ENCODE peak calls at places on chromosomes 4 and X, in four cellular contexts. D is right atrium auricular region, A is GM23248, G is ovary. O is an unnamed sample. For H3K4me1, the result is how much of the 10 kb centered on the place peaks cover.

GRCh38 chr4:71004281-71004851 is 10.9 kb downstream of the DCK start:
- DNase-seq in D (no peak), A (no peak), G (no peak), O (no peak)

GRCh38 chrX:131812847-131813825 is 210.0 kb upstream of the STK26 start:
- DNase-seq in A (peak), G (peak), D (peak), O (peak)

GRCh38 chr4:146446555-146446954 is 75.2 kb downstream of the SLC10A7 start:
- DNase-seq in G (no peak), A (no peak), D (no peak), O (no peak)

GRCh38 chr4:123741906-123742305 is 345.3 kb downstream of the SPRY1 start:
- DNase-seq in D (no peak), G (no peak), A (no peak), O (no peak)

GRCh38 chr4:152784490-152785195 is 4.9 kb downstream of the ARFIP1 start:
- DNase-seq in G (no peak), D (no peak), A (peak), O (no peak)

GRCh38 chrX:20263474-20263873 is 3.2 kb downstream of the RPS6KA3 start:
- DNase-seq in A (peak), D (no peak), G (no peak), O (no peak)

GRCh38 chr4:169795585-169795984 is 37.8 kb upstream of the HPF1 start:
- DNase-seq in D (no peak), A (peak), G (no peak), O (no peak)

GRCh38 chrX:65647801-65648200 is 19.7 kb upstream of the MSN start:
- DNase-seq in G (no peak), D (no peak), A (no peak), O (no peak)

GRCh38 chrX:147550217-147550616 is 361.5 kb upstream of the FMR1 start:
- DNase-seq in G (peak), D (no peak), A (peak), O (peak)

GRCh38 chrX:40175416-40176255 is 77.9 kb upstream of the BCOR start:
- DNase-seq in D (peak), G (peak), A (peak), O (peak)

GRCh38 chr4:140533951-140534480 is 10.0 kb downstream of the ELMOD2 start:
- DNase-seq in D (no peak), A (peak), G (no peak), O (no peak)

GRCh38 chrX:110108381-110108796 is 105.5 kb downstream of the TMEM164 start:
- DNase-seq in D (no peak), A (no peak), G (no peak), O (peak)

GRCh38 chr4:95640337-95640736 is 91.6 kb upstream of the UNC5C start:
- DNase-seq in A (no peak), D (no peak), G (no peak), O (no peak)

GRCh38 chr4:83905952-83906351 is 370.0 kb downstream of the GPAT3 start:
- DNase-seq in A (no peak), G (no peak), D (no peak), O (no peak)

GRCh38 chrX:26442340-26442739 is 226.4 kb downstream of the MAGEB5 start:
- DNase-seq in D (no peak), A (peak), G (no peak), O (no peak)

GRCh38 chr4:48180234-48180633 is 46.2 kb upstream of the TXK start:
- DNase-seq in A (no peak), D (no peak), G (no peak), O (no peak)

GRCh38 chr4:24805036-24805435 is 9.7 kb downstream of the SOD3 start:
- DNase-seq in G (no peak), D (peak), A (no peak), O (no peak)

GRCh38 chr4:183797445-183798248 is 107.5 kb upstream of the STOX2 start:
- DNase-seq in A (peak), G (peak), D (no peak), O (no peak)

GRCh38 chr4:187075514-187075913 is 351.9 kb upstream of the FAT1 start:
- DNase-seq in G (no peak), D (no peak), A (peak), O (no peak)

GRCh38 chr4:69078852-69079251 is 17.4 kb upstream of the UGT2B7 start:
- DNase-seq in A (no peak), G (no peak), D (no peak), O (no peak)

GRCh38 chr4:85019411-85019810 is 52.9 kb upstream of the WDFY3 start:
- DNase-seq in A (no peak), G (no peak), D (no peak), O (no peak)

GRCh38 chr4:15405069-15405468 is 22.8 kb upstream of the C1QTNF7 start:
- DNase-seq in A (no peak), G (no peak), D (no peak), O (no peak)

GRCh38 chr4:65241257-65241997 is 428.9 kb downstream of the EPHA5 start:
- DNase-seq in G (no peak), D (no peak), A (no peak), O (no peak)

GRCh38 chr4:109574931-109575804 is 15.1 kb downstream of the MCUB start:
- DNase-seq in D (no peak), A (no peak), G (no peak), O (no peak)

GRCh38 chr4:152929888-152930287 is 6.2 kb upstream of the FHDC1 start:
- DNase-seq in A (no peak), D (no peak), G (no peak), O (no peak)

GRCh38 chrX:103730147-103730546 is 19.4 kb downstream of the TMEM31 start:
- DNase-seq in A (peak), G (no peak), D (no peak), O (no peak)

GRCh38 chrX:55582447-55582846 is 40.8 kb upstream of the FOXR2 start:
- DNase-seq in A (no peak), D (no peak), G (no peak), O (no peak)

GRCh38 chr4:154944996-154945395 is 163.9 kb downstream of the RBM46 start:
- DNase-seq in A (no peak), G (no peak), D (no peak), O (no peak)

GRCh38 chr4:35151816-35152572 is 1092.3 kb downstream of the ARAP2 start:
- DNase-seq in D (no peak), A (no peak), G (no peak), O (no peak)

GRCh38 chrX:23228454-23228853 is 106.2 kb upstream of the PTCHD1 start:
- DNase-seq in G (no peak), A (no peak), D (no peak), O (no peak)

GRCh38 chrX:109635151-109635550 is 10.2 kb upstream of the KCNE5 start:
- DNase-seq in D (no peak), A (peak), G (no peak), O (no peak)

DNA sequence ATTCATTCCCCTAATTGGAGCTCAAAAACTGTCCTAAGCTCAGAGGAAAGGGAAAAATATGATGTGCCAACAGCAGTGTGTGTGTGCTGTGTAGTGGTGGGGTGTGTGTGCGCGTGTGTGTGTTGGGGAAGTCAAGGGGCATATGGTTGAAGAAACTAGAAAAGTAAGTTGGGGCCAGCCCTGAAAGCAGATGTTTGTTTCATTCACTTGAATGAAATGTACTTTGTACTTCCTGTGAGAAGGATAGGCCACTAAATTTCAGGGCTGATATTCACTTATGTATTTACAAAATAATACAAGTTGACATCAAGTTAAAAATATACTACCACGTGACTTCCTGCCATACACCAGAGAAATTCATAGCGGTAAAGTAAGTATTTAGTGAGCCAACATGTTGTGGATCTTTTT is 151.3 kb upstream of the JADE1 start:
- DNase-seq in A (peak), G (no peak), D (no peak), O (no peak)
- H3K4me1 ChIP-seq in A (under half), G (under half), D (under half), O (under half)

GRCh38 chrX:138939038-138939437 is 227.5 kb upstream of the FGF13 start:
- DNase-seq in A (no peak), D (no peak), G (no peak), O (no peak)
- H3K27ac ChIP-seq in A (no peak), D (no peak), G (no peak), O (no peak)

DNA sequence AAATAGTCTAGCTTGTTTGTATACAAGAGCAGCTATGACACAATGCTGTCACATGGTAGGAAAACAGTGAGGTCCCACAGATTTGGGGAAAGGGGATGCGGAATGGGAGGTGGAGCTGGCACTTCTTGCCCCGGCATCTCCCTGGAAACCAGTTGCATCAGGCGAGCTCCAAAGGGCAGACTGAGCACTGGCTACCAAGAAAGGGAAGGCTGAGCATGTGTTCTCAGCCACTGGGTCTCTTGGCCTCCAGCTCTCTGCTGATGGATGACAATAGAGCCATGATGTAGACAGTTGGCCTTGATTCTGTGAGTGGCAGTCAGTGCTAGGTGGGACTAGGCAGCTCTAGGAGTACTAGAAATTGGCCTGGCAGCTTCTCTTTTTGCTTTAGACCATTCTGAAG is 109.0 kb downstream of the UCHL1 start:
- DNase-seq in D (no peak), G (no peak), A (no peak), O (no peak)
- H3K4me1 ChIP-seq in D (half or more), G (under half), A (under half), O (half or more)

DNA sequence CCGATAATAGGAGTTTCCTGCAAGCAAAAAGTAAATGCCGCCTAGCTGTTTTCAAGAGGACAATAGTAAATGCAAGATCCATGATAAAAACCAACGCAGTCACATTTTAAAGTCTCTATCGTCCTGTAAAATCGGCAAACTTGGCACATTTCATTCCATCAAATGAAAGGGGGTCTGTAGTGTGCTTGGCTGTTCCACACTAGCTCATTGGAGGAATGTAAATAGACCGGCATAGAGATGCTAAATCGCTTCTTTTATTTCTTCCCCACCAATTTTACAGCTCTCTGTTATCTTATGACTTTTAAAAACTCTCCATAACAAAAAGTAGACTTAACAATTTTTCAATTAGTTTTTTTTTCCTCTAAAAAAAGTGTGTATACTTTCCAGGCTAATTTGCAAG is 202.2 kb downstream of the NLGN4X start:
- DNase-seq in D (no peak), A (no peak), G (no peak), O (no peak)
- H3K27ac ChIP-seq in D (no peak), A (no peak), G (no peak), O (no peak)

O was measured in adrenal gland.